ENCODE peak calls at places on chromosome 22, in nine cellular contexts. L is A549, W is AG10803, Q is BJ, B is epithelial cell of esophagus, O is fibroblast of mammary gland, Y is GM23338, R is Peyer's patch, G is MM.1S. U is an unnamed sample.

GRCh38 chr22:21044931-21045584 is 688 bp upstream of the LRRC74B start:
- DNase-seq in Q (no peak), Y (peak; percentile 28), R (no peak), B (no peak), W (peak; percentile 66), O (peak; percentile 89), G (no peak), L (no peak), U (no peak)

GRCh38 chr22:20203142-20204099 is 52.6 kb upstream of the CCDC188 start:
- DNase-seq in G (no peak), Q (no peak), W (peak; percentile 9), R (peak; percentile 89), Y (peak; percentile 63), O (peak; percentile 5), B (no peak), L (no peak), U (no peak)

GRCh38 chr22:38987171-38987895 is 5.2 kb downstream of the APOBEC3B start:
- DNase-seq in B (no peak), W (no peak), R (no peak), Q (no peak), Y (no peak), L (no peak), O (no peak), G (no peak), U (no peak)

GRCh38 chr22:49976439-49977175 is 16.0 kb downstream of the PIM3 start:
- DNase-seq in L (peak; percentile 28), B (no peak), W (no peak), Y (no peak), R (peak; percentile 46), Q (no peak), G (no peak), O (no peak), U (peak; percentile 81)

GRCh38 chr22:43892183-43892894 is 526 bp upstream of the PNPLA5 start:
- DNase-seq in L (no peak), O (no peak), G (no peak), Y (peak; percentile 61), R (no peak), B (no peak), Q (no peak), W (no peak), U (no peak)

GRCh38 chr22:17077255-17077654 is 7.5 kb upstream of the IL17RA start:
- DNase-seq in Y (no peak), R (no peak), L (no peak), G (no peak), W (peak; percentile 91), B (peak; percentile 39), O (peak; percentile 72), Q (peak; percentile 58), U (no peak)

GRCh38 chr22:25200967-25201366 is 1.3 kb downstream of the CRYBB3 start:
- DNase-seq in B (no peak), W (no peak), O (no peak), R (no peak), G (no peak), L (no peak), Y (no peak), Q (no peak), U (no peak)

GRCh38 chr22:20983081-20983745 is 1.1 kb downstream of the LZTR1 start:
- DNase-seq in O (no peak), G (no peak), L (no peak), Q (no peak), Y (no peak), R (no peak), B (no peak), W (no peak), U (no peak)

GRCh38 chr22:31653944-31654343 is 8.1 kb downstream of the PISD start:
- DNase-seq in G (no peak), R (no peak), W (no peak), O (no peak), Y (no peak), Q (no peak), L (no peak), B (no peak), U (no peak)

GRCh38 chr22:22691716-22692701 is 47.6 kb downstream of the GGTLC2 start:
- DNase-seq in Q (no peak), L (peak; percentile 10), Y (peak; percentile 3), R (peak; percentile 53), W (peak; percentile 7), G (no peak), O (peak; percentile 71), B (peak; percentile 17), U (no peak)

GRCh38 chr22:32331918-32332725 is 25.5 kb upstream of the RFPL3 start:
- DNase-seq in W (no peak), L (no peak), Q (no peak), G (no peak), R (peak; percentile 36), Y (no peak), B (no peak), O (no peak), U (no peak)

GRCh38 chr22:49349841-49350381 is 477.8 kb downstream of the BRD1 start:
- DNase-seq in G (no peak), B (no peak), W (no peak), O (no peak), Y (no peak), Q (no peak), L (no peak), R (peak; percentile 42), U (no peak)

GRCh38 chr22:35918466-35918865 is 110.2 kb downstream of the RBFOX2 start:
- DNase-seq in G (no peak), B (no peak), Q (no peak), O (peak; percentile 28), L (no peak), Y (no peak), W (peak; percentile 41), R (no peak), U (no peak)

GRCh38 chr22:35923026-35923425 is 105.6 kb downstream of the RBFOX2 start:
- DNase-seq in B (no peak), W (no peak), Q (no peak), G (no peak), Y (no peak), R (no peak), L (no peak), O (no peak), U (no peak)

GRCh38 chr22:35917651-35918050 is 111.0 kb downstream of the RBFOX2 start:
- DNase-seq in Q (no peak), L (no peak), R (no peak), G (no peak), O (no peak), Y (no peak), B (peak; percentile 78), W (no peak), U (no peak)

GRCh38 chr22:35919002-35919542 is 109.6 kb downstream of the RBFOX2 start:
- DNase-seq in G (no peak), R (no peak), O (no peak), Q (no peak), B (no peak), Y (no peak), L (no peak), W (no peak), U (no peak)

DNA sequence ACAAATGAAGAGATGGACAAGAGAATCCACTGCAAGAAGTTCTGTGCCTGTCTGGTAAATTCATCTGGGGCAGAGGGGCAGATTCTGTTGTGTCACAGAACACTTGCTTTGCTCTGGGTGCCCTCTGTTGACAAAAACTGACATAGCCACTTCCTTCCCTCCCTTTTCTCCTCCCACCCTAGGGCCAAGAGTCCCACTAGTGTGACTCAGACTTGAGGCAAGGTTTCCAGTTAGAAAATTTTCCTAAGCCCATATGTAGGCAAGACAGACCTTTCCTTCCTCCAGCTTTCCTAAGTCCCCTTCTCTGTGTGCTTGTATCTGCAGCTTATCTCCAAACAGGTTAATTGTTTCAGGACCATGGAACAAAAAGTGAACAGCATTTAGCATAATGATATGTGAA is 106.8 kb downstream of the RBFOX2 start:
- DNase-seq in L (peak; percentile 83), Y (peak; percentile 77), B (peak; percentile 88), W (peak; percentile 90), R (peak; percentile 74), G (peak; percentile 75), O (peak; percentile 94), Q (peak; percentile 63), U (peak; percentile 34)
- TF ChIP-seq CTCF in L (peak; percentile 75), Y (peak; percentile 86), B (peak; percentile 76), W (peak; percentile 77), R (peak; percentile 73), G (peak; percentile 80), O (peak; percentile 65), Q (peak; percentile 70), U (peak; percentile 48)

GRCh38 chr22:27959335-27960090 is 40.5 kb upstream of the PITPNB start:
- DNase-seq in Q (no peak), Y (no peak), W (no peak), L (no peak), G (no peak), O (no peak), R (no peak), B (no peak), U (no peak)
- TF ChIP-seq CTCF in Q (no peak), Y (no peak), W (no peak), L (no peak), G (no peak), O (no peak), R (no peak), B (no peak), U (no peak)

GRCh38 chr22:46827072-46827780 is 64.8 kb downstream of the TBC1D22A start:
- DNase-seq in W (no peak), R (no peak), Q (no peak), O (no peak), L (no peak), B (no peak), G (no peak), Y (peak; percentile 92), U (no peak)
- TF ChIP-seq CTCF in W (no peak), R (no peak), Q (no peak), O (no peak), L (no peak), B (no peak), G (no peak), Y (peak; percentile 86), U (no peak)

GRCh38 chr22:23856721-23857605 is 712 bp upstream of the SLC2A11 start:
- DNase-seq in R (peak; percentile 67), L (no peak), Q (peak; percentile 29), G (peak; percentile 49), O (peak; percentile 29), W (peak; percentile 56), Y (peak; percentile 83), B (peak; percentile 47), U (no peak)

GRCh38 chr22:23858484-23858815 is 775 bp downstream of the SLC2A11 start:
- DNase-seq in Q (no peak), W (no peak), R (no peak), G (no peak), Y (no peak), B (no peak), O (no peak), L (no peak), U (no peak)

GRCh38 chr22:23857606-23858483 is at the start of gene SLC2A11:
- DNase-seq in O (peak; percentile 96), L (peak; percentile 95), Y (peak; percentile 98), B (peak; percentile 97), W (peak; percentile 96), G (peak; percentile 99), Q (peak; percentile 86), R (peak; percentile 99), U (peak; percentile 98)

GRCh38 chr22:23859201-23859600 is 1.5 kb downstream of the SLC2A11 start:
- DNase-seq in G (no peak), Q (no peak), W (no peak), B (no peak), Y (no peak), L (no peak), O (no peak), R (no peak), U (no peak)

DNA sequence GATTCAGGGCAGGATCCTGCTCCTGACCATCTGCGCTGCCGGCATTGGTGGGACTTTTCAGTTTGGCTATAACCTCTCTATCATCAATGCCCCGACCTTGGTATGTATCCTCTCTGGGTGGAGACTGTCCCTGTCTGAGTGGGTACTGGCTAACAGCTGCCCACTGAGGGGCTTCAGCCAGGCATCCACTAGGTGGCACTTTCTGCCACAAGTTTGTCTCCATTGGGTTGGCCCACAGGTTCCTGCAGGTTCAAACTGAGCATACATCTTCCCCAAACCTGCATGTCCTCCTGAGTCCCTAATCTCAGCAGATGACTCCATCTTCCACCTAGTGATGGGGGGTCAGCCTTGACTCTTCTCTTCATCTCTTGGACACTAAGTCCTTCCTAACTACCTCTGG is 4.4 kb downstream of the SLC2A11 start:
- DNase-seq in G (peak; percentile 60), W (peak; percentile 43), Y (peak; percentile 74), L (peak; percentile 59), Q (no peak), B (peak; percentile 65), O (peak; percentile 54), R (no peak), U (peak; percentile 73)
- TF ChIP-seq CTCF in G (peak; percentile 72), W (peak; percentile 64), Y (peak; percentile 85), L (peak; percentile 55), Q (peak; percentile 66), B (peak; percentile 73), O (peak; percentile 72), R (peak; percentile 34), U (peak; percentile 66)

U was measured in GM13976.